ENCODE peak calls at places on chromosomes 3 and 15, in five cellular contexts. S, O, V, R and T are unnamed samples.
A peak's percentile ranks its signal among the peaks of the same experiment; 100 is the strongest.

GRCh38 chr3:24087469-24087868 is 142.4 kb downstream of the NR1D2 start:
- DNase-seq in S (no peak), O (no peak), V (no peak), R (no peak), T (no peak)

GRCh38 chr15:70099966-70100494 is 2.3 kb upstream of the TLE3 start:
- DNase-seq in S (no peak), O (no peak), V (no peak), R (peak; percentile 68), T (no peak)

GRCh38 chr15:82877825-82878224 is 68.4 kb downstream of the WHAMM start:
- DNase-seq in S (no peak), O (no peak), V (no peak), R (no peak), T (no peak)

GRCh38 chr3:188123170-188123920 is 30.6 kb upstream of the LPP start:
- DNase-seq in S (no peak), O (no peak), V (no peak), R (no peak), T (no peak)

GRCh38 chr15:68614621-68615035 is 35.8 kb downstream of the CORO2B start:
- DNase-seq in S (no peak), O (no peak), V (no peak), R (no peak), T (no peak)

GRCh38 chr3:37591130-37591865 is 270.4 kb upstream of the CTDSPL start:
- DNase-seq in S (no peak), O (no peak), V (no peak), R (no peak), T (no peak)

GRCh38 chr3:162710332-162711112 is 1213.9 kb downstream of the OTOL1 start:
- DNase-seq in S (no peak), O (no peak), V (no peak), R (no peak), T (no peak)

GRCh38 chr15:45023659-45024320 is 795 bp downstream of the SORD start:
- DNase-seq in S (no peak), O (no peak), V (peak; percentile 10), R (peak; percentile 27), T (peak; percentile 30)

GRCh38 chr3:126033051-126033745 is 50.7 kb downstream of the SLC41A3 start:
- DNase-seq in S (no peak), O (no peak), V (no peak), R (no peak), T (no peak)

GRCh38 chr3:121821421-121822199 is 13.2 kb downstream of the IQCB1 start:
- DNase-seq in S (no peak), O (no peak), V (no peak), R (no peak), T (no peak)

GRCh38 chr3:155194973-155195372 is 98.5 kb downstream of the STRIT1 start:
- DNase-seq in S (no peak), O (no peak), V (no peak), R (no peak), T (no peak)

GRCh38 chr3:56347219-56347871 is 120.9 kb downstream of the ERC2 start:
- DNase-seq in S (no peak), O (no peak), V (no peak), R (peak; percentile 16), T (no peak)

GRCh38 chr3:196179380-196180308 is 31.6 kb downstream of the ZDHHC19 start:
- DNase-seq in S (peak; percentile 62), O (peak; percentile 74), V (no peak), R (no peak), T (no peak)

GRCh38 chr3:119418641-119419040 is 44.8 kb downstream of the TMEM39A start:
- DNase-seq in S (no peak), O (no peak), V (no peak), R (peak; percentile 42), T (no peak)

GRCh38 chr3:23232016-23232415 is 28.9 kb downstream of the UBE2E2 start:
- DNase-seq in S (no peak), O (no peak), V (no peak), R (no peak), T (no peak)

GRCh38 chr3:41652931-41653330 is 309.0 kb downstream of the ULK4 start:
- DNase-seq in S (no peak), O (no peak), V (no peak), R (no peak), T (no peak)

GRCh38 chr3:50436063-50436674 is 67.3 kb downstream of the CACNA2D2 start:
- DNase-seq in S (peak; percentile 68), O (peak; percentile 67), V (peak; percentile 68), R (peak; percentile 84), T (no peak)

GRCh38 chr3:186464424-186465093 is 79.6 kb downstream of the CRYGS start:
- DNase-seq in S (no peak), O (no peak), V (no peak), R (no peak), T (no peak)

GRCh38 chr3:122533931-122534334 is 19.2 kb upstream of the KPNA1 start:
- DNase-seq in S (no peak), O (no peak), V (peak; percentile 81), R (peak; percentile 42), T (peak; percentile 78)

GRCh38 chr3:142127941-142128658 is 21.2 kb downstream of the TFDP2 start:
- DNase-seq in S (no peak), O (no peak), V (no peak), R (no peak), T (no peak)

GRCh38 chr15:29631076-29632070 is 190.9 kb downstream of the TJP1 start:
- DNase-seq in S (no peak), O (no peak), V (no peak), R (no peak), T (no peak)

GRCh38 chr3:178631950-178632349 is 95.7 kb downstream of the KCNMB2 start:
- DNase-seq in S (no peak), O (no peak), V (no peak), R (no peak), T (no peak)

GRCh38 chr3:126537730-126538281 is 13.9 kb downstream of the CHST13 start:
- DNase-seq in S (no peak), O (no peak), V (no peak), R (no peak), T (no peak)

GRCh38 chr3:185807455-185808068 is 17.3 kb downstream of the IGF2BP2 start:
- DNase-seq in S (no peak), O (no peak), V (no peak), R (no peak), T (peak; percentile 98)

GRCh38 chr3:150547045-150547753 is 612 bp downstream of the EIF2A start:
- DNase-seq in S (no peak), O (no peak), V (peak; percentile 69), R (peak; percentile 11), T (no peak)

GRCh38 chr3:190443257-190443656 is 6.4 kb downstream of the TMEM207 start:
- DNase-seq in S (no peak), O (no peak), V (peak; percentile 5), R (no peak), T (no peak)

GRCh38 chr15:22808240-22808639 is 21.8 kb downstream of the NIPA1 start:
- DNase-seq in S (no peak), O (no peak), V (no peak), R (no peak), T (no peak)

GRCh38 chr3:104909721-104910120 is 457.0 kb upstream of the ALCAM start:
- DNase-seq in S (no peak), O (no peak), V (no peak), R (no peak), T (no peak)

GRCh38 chr3:195441971-195442572 is 748 bp downstream of the ACAP2 start:
- DNase-seq in S (peak; percentile 6), O (peak; percentile 60), V (peak; percentile 36), R (peak; percentile 56), T (peak; percentile 48)